ENCODE peak calls at places on chromosome 6, in five cellular contexts. B, O, T, Y and F are unnamed samples.
A peak's percentile ranks its signal among the peaks of the same experiment; 100 is the strongest.

GRCh38 chr6:8940356-8940755 is 505.0 kb upstream of the SLC35B3 start:
- DNase-seq in T (no peak), O (no peak), Y (no peak), B (no peak), F (peak; percentile 37)

GRCh38 chr6:34953084-34954025 is 64.3 kb downstream of the ANKS1A start:
- DNase-seq in B (no peak), T (peak; percentile 91), O (no peak), Y (no peak), F (peak; percentile 92)

GRCh38 chr6:157068691-157069228 is 254.6 kb downstream of the TMEM242 start:
- DNase-seq in T (peak; percentile 45), B (no peak), Y (peak; percentile 89), O (no peak), F (peak; percentile 52)

GRCh38 chr6:21666200-21666671 is 72.7 kb downstream of the SOX4 start:
- DNase-seq in O (no peak), B (no peak), Y (no peak), T (no peak), F (no peak)

GRCh38 chr6:158160932-158161539 is 7.0 kb downstream of the SERAC1 start:
- DNase-seq in Y (no peak), B (no peak), O (no peak), T (peak; percentile 47), F (no peak)

GRCh38 chr6:1424306-1424927 is 35.0 kb downstream of the FOXF2 start:
- DNase-seq in Y (no peak), T (peak; percentile 61), B (no peak), O (no peak), F (peak; percentile 83)

GRCh38 chr6:17086469-17086868 is 15.4 kb upstream of the STMND1 start:
- DNase-seq in T (peak; percentile 78), Y (no peak), O (peak; percentile 51), B (peak; percentile 11), F (peak; percentile 93)

GRCh38 chr6:112191509-112191908 is 62.9 kb downstream of the LAMA4 start:
- DNase-seq in B (no peak), Y (no peak), T (no peak), O (no peak), F (no peak)

GRCh38 chr6:30615219-30615957 is 1.7 kb downstream of the PPP1R10 start:
- DNase-seq in O (no peak), B (no peak), T (peak; percentile 91), Y (no peak), F (peak; percentile 65)

GRCh38 chr6:148398244-148398643 is 55.6 kb downstream of the SASH1 start:
- DNase-seq in B (no peak), Y (no peak), O (no peak), T (no peak), F (no peak)

GRCh38 chr6:105382918-105383317 is 20.0 kb downstream of the PREP start:
- DNase-seq in Y (no peak), B (no peak), O (no peak), T (no peak), F (no peak)

GRCh38 chr6:108156180-108156937 is 9.5 kb upstream of the NR2E1 start:
- DNase-seq in O (no peak), T (no peak), Y (no peak), B (no peak), F (peak; percentile 55)

GRCh38 chr6:73054958-73055357 is 170.3 kb downstream of the KHDC1L start:
- DNase-seq in Y (no peak), O (no peak), B (no peak), T (no peak), F (no peak)

GRCh38 chr6:98724537-98724936 is 109.8 kb upstream of the POU3F2 start:
- DNase-seq in B (no peak), O (no peak), T (no peak), Y (no peak), F (no peak)

GRCh38 chr6:151962246-151962846 is 154.9 kb downstream of the ESR1 start:
- DNase-seq in O (no peak), B (no peak), Y (no peak), T (no peak), F (peak; percentile 42)

GRCh38 chr6:144528605-144529425 is 243.7 kb downstream of the UTRN start:
- DNase-seq in Y (no peak), T (peak; percentile 45), O (no peak), B (no peak), F (peak; percentile 15)

GRCh38 chr6:130132286-130132701 is 90.5 kb downstream of the SAMD3 start:
- DNase-seq in O (no peak), Y (no peak), B (no peak), T (no peak), F (no peak)

GRCh38 chr6:21594427-21595264 is 1.1 kb downstream of the SOX4 start:
- DNase-seq in B (no peak), T (peak; percentile 72), O (peak; percentile 80), Y (no peak), F (peak; percentile 34)

GRCh38 chr6:140909156-140909555 is 1223.6 kb upstream of the GJE1 start:
- DNase-seq in O (no peak), T (no peak), B (no peak), Y (no peak), F (no peak)

GRCh38 chr6:64890609-64891008 is 816.4 kb downstream of the EYS start:
- DNase-seq in T (no peak), B (no peak), Y (no peak), O (no peak), F (peak; percentile 73)

GRCh38 chr6:120608826-120609225 is 725.5 kb downstream of the TBC1D32 start:
- DNase-seq in B (no peak), O (no peak), T (no peak), Y (no peak), F (peak; percentile 41)

GRCh38 chr6:14066782-14067406 is 50.7 kb upstream of the CD83 start:
- DNase-seq in B (peak; percentile 26), O (no peak), Y (no peak), T (peak; percentile 70), F (peak; percentile 89)

GRCh38 chr6:34951741-34952140 is 62.7 kb downstream of the ANKS1A start:
- DNase-seq in T (no peak), O (no peak), B (no peak), Y (no peak), F (no peak)

GRCh38 chr6:125102901-125103300 is 50.7 kb upstream of the TPD52L1 start:
- DNase-seq in Y (no peak), O (no peak), B (no peak), T (peak; percentile 75), F (peak; percentile 74)

GRCh38 chr6:106253194-106253593 is 72.4 kb downstream of the ATG5 start:
- DNase-seq in T (peak; percentile 51), O (no peak), Y (no peak), B (no peak), F (peak; percentile 91)

GRCh38 chr6:157366648-157367047 is 14.3 kb upstream of the ZDHHC14 start:
- DNase-seq in Y (no peak), T (no peak), B (no peak), O (no peak), F (no peak)

GRCh38 chr6:138386897-138387296 is 9.2 kb downstream of the SMIM28 start:
- DNase-seq in Y (no peak), B (no peak), O (no peak), T (no peak), F (no peak)

GRCh38 chr6:6857528-6857927 is 250.2 kb upstream of the RREB1 start:
- DNase-seq in B (no peak), Y (no peak), T (no peak), O (no peak), F (no peak)
- H3K27ac ChIP-seq in B (peak overlapping the region; percentile 69), Y (no peak overlapping the region), T (no peak overlapping the region), O (no peak overlapping the region), F (peak overlapping the region; percentile 96)

DNA sequence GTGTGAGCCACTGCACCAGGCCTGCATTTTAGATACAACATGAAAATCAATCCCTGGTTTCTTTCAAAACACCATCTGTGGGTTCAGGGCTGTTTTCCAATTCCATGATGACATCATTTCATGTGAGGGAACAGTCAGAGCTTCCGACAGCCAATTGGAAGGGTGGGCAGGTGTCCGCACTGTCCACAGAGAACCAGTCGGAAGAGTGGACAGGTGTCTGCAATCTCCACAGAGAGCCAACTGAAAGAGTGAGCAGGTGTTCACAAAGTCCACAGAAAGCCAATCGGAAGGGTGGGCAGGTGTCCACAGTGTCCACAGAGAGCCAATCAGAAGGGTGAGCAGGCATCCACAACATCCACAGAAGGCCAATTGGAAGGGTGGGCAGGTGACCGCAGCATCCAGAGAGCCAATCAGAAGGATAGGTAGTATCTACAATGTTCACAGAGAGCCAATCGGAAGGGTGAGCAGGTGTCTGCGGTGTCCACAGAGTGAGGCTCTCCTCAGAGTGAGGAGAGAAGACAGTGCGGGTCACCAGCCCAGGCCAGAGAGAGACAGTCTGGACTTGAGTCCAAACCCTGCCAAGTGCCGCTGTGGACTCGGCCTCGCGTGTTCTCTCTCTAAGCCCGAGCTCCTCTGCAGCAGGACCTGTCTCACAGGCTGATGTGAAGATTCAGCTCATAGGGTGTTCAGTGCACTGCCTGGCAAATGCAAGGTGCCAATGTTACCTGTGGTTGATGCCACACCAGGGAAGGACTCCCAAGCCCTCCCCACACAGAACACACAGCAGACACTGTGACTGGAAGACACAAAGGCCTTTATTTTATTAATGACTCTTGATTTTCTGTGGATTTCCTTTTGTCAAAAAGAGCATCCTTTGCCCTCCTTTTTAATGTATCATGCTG is 57.3 kb downstream of the DLL1 start:
- DNase-seq in T (no peak), B (no peak), O (no peak), Y (no peak), F (no peak)
- H3K27ac ChIP-seq in T (no peak overlapping the region), B (no peak overlapping the region), O (peak overlapping the region; percentile 83), Y (no peak overlapping the region), F (no peak overlapping the region)

DNA sequence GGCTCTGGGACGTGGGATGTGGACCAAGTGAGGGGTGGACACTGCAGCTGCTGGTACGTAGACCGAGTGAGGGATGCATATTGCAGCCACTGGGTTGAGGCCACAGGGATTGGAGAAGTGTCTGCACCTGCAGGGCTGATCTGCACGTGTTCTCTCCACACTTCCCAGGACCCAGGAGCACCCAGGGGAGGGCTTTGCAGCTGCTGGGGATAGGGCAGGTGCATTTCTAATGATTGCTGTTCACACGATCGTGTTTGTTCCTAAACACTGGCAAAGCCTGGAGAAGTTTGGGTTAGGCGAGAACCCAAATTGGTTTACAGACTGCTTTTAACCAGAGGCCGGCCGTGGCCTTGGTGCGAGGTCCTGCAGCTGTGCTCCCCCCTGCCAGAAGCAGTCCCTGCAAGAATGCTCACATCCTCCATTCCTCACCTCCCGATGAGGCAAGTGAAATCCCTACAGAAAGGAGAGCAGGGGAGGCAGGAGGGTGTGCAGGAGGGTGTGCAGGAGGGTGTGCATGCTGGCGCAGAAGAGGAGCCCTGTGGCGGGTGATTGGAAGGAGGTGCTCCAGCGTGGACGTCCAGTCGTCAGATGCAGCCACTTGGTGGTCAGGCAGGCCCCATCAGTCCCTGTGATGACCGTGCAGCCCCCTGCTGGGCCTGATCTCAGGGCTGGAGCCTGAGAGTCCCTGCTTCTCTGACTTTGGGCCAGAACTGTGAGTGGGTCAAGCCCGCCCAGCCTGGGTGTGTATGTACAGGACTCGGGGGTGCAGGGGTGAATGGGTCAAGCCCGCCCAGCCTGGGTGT is 55.6 kb upstream of the FRMD1 start:
- DNase-seq in B (no peak), O (no peak), Y (no peak), T (no peak), F (no peak)
- H3K27ac ChIP-seq in B (no peak overlapping the region), O (no peak overlapping the region), Y (no peak overlapping the region), T (no peak overlapping the region), F (no peak overlapping the region)

GRCh38 chr6:89842228-89842627 is 12.5 kb downstream of the CASP8AP2 start:
- DNase-seq in B (no peak), Y (no peak), T (peak; percentile 45), O (no peak), F (peak; percentile 4)
- H3K27ac ChIP-seq in B (no peak overlapping the region), Y (no peak overlapping the region), T (no peak overlapping the region), O (no peak overlapping the region), F (no peak overlapping the region)

DNA sequence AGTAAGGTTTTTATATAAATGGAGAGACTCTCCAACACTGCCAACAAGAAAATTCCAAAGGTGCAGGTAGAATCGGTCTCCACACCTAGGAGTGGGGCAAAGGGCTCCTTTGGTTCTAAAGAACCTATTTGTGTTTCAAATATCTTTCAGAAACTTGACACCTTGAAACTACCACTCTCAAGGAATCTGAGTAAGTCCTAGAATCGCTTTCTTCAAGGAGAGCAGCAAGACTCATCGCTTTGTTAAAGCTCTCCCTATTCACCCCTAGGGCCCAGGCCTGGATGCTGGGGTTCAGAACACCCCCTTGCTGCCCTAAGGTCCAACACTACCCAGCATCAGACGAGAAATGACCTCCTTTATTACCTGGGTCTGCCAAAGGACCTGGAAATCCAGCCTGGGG is 2.0 kb downstream of the CLIC5 start:
- DNase-seq in O (no peak), T (no peak), Y (no peak), B (no peak), F (no peak)
- H3K27ac ChIP-seq in O (no peak overlapping the region), T (no peak overlapping the region), Y (no peak overlapping the region), B (no peak overlapping the region), F (no peak overlapping the region)